ENCODE peak calls at places on chromosome 21, in seven cellular contexts. F, E, O, A, M, S and R are unnamed samples.

GRCh38 chr21:19328954-19329353 is 925.4 kb upstream of the TMPRSS15 start:
- DNase-seq in F (no peak), E (no peak), O (no peak), A (no peak), M (no peak), S (no peak), R (no peak)

GRCh38 chr21:31293986-31294385 is 50.1 kb downstream of the TIAM1 start:
- DNase-seq in F (no peak), E (no peak), O (no peak), A (no peak), M (no peak), S (no peak), R (peak; percentile 96)

GRCh38 chr21:38993561-38993960 is 187.8 kb downstream of the ETS2 start:
- DNase-seq in F (peak; percentile 68), E (peak; percentile 23), O (peak; percentile 94), A (peak; percentile 45), M (no peak), S (no peak), R (peak; percentile 91)

GRCh38 chr21:25176637-25177412 is 430.5 kb downstream of the MRPL39 start:
- DNase-seq in F (no peak), E (no peak), O (no peak), A (no peak), M (no peak), S (no peak), R (no peak)

GRCh38 chr21:15552914-15553491 is 176.8 kb upstream of the USP25 start:
- DNase-seq in F (no peak), E (no peak), O (no peak), A (no peak), M (no peak), S (no peak), R (peak; percentile 63)

GRCh38 chr21:22711636-22712035 is 1713.4 kb downstream of the NCAM2 start:
- DNase-seq in F (no peak), E (no peak), O (no peak), A (no peak), M (no peak), S (no peak), R (peak; percentile 1)

GRCh38 chr21:31363720-31364119 is 19.7 kb upstream of the TIAM1 start:
- DNase-seq in F (no peak), E (no peak), O (no peak), A (no peak), M (no peak), S (no peak), R (peak; percentile 50)

GRCh38 chr21:25818156-25818950 is 83.6 kb downstream of the GABPA start:
- DNase-seq in F (no peak), E (no peak), O (no peak), A (no peak), M (no peak), S (no peak), R (no peak)

GRCh38 chr21:18832950-18833349 is 429.4 kb upstream of the TMPRSS15 start:
- DNase-seq in F (no peak), E (no peak), O (no peak), A (no peak), M (no peak), S (no peak), R (peak; percentile 77)

GRCh38 chr21:39204134-39204533 is 20.9 kb upstream of the PSMG1 start:
- DNase-seq in F (no peak), E (no peak), O (no peak), A (no peak), M (no peak), S (no peak), R (no peak)

GRCh38 chr21:38956006-38956405 is 150.3 kb downstream of the ETS2 start:
- DNase-seq in F (no peak), E (no peak), O (no peak), A (no peak), M (no peak), S (no peak), R (no peak)

GRCh38 chr21:15005391-15005790 is 59.4 kb downstream of the NRIP1 start:
- DNase-seq in F (no peak), E (no peak), O (peak; percentile 24), A (no peak), M (no peak), S (no peak), R (peak; percentile 71)

GRCh38 chr21:15051652-15052554 is 12.9 kb downstream of the NRIP1 start:
- DNase-seq in F (no peak), E (no peak), O (no peak), A (peak; percentile 28), M (no peak), S (no peak), R (peak; percentile 53)

GRCh38 chr21:40014394-40014793 is 147.2 kb downstream of the PCP4 start:
- DNase-seq in F (no peak), E (no peak), O (no peak), A (no peak), M (no peak), S (no peak), R (no peak)

GRCh38 chr21:42760977-42761751 is 107.7 kb downstream of the PDE9A start:
- DNase-seq in F (no peak), E (no peak), O (no peak), A (no peak), M (no peak), S (no peak), R (no peak)

GRCh38 chr21:42423685-42424084 is 20.0 kb downstream of the UBASH3A start:
- DNase-seq in F (no peak), E (no peak), O (no peak), A (no peak), M (no peak), S (no peak), R (no peak)

GRCh38 chr21:31117046-31117916 is 79.0 kb upstream of the KRTAP19-8 start:
- DNase-seq in F (no peak), E (no peak), O (no peak), A (no peak), M (no peak), S (no peak), R (peak; percentile 82)

DNA sequence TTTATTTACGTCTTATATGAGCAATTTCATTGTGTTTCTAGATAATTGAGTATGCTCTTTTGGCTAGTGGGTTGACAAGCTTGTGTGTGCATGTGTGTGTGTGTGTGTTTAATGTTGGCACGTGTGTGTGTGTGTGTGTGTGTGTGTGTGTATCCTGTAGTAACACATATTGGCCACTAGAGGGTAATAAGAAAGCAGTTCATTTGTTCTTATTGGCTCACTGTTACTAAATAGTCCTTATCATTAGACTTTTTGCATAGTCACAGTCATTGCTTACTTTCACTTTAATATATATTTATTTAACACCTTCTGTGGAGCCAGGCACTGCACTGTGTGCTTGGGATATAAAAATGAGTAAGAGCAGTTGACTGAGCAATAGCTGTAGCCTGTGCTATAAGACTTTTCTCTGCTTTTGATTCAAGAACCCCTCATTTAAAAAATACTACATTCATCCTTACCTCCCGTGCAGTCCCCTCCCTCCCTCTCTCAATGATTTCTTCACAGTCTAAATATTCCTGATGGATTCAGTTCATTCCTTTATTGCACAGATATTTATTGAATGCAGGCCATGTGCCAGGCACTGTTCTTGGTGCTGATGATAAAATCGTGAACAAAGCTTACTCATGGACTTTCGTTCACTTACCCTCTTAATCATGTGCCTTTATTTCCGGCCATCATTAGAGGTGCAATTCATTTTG is 96.7 kb downstream of the DYRK1A start:
- DNase-seq in F (peak; percentile 51), E (peak; percentile 13), O (no peak), A (no peak), M (no peak), S (no peak), R (peak; percentile 75)
- H3K4me3 ChIP-seq in F (no peak overlapping the region), E (no peak overlapping the region), O (no peak overlapping the region), A (no peak overlapping the region), M (no peak overlapping the region), S (no peak overlapping the region), R (peak overlapping the region; percentile 16)

DNA sequence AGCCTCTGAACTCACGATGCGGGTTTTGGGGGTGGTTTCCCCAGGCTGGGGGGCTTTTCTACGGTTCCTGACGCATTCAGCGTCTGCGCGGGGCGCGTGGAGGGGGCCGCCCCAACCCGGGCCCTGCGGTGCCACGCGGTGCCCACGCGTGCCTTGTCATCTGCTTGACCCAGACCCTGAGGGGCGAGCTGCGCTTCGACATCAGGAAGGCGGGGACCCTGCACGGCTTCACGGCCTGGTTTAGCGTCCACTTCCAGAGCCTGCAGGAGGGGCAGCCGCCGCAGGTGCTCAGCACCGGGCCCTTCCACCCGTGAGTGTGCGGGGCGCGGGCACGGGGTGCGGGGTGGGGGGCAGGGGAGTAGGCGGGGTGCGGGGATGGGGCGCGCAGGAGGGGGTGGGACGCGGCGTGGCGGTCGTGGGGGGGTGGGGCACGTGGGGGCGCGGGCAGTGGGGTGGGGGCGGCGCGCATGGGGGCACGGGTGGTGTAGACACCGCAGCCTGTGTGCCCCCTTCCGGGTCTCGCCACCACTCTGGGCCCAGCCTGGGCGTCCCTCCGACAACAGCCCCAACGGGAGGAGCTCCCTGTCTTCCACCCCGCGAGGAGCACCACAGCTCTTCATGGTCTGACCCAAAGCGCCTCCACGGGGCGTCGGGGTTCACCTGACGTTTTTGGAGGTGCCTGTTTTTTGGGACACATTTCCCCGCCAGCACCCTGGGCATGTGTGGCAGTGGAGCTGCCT is 26.3 kb downstream of the PRMT2 start:
- DNase-seq in F (no peak), E (no peak), O (no peak), A (no peak), M (no peak), S (no peak), R (no peak)
- H3K4me3 ChIP-seq in F (no peak overlapping the region), E (no peak overlapping the region), O (no peak overlapping the region), A (peak overlapping the region; percentile 19), M (peak overlapping the region; percentile 16), S (peak overlapping the region; percentile 54), R (peak overlapping the region; percentile 39)

GRCh38 chr21:36477001-36477400 is 2.9 kb downstream of the CLDN14 start:
- DNase-seq in F (no peak), E (no peak), O (no peak), A (no peak), M (no peak), S (no peak), R (no peak)

GRCh38 chr21:36478941-36479340 is 981 bp downstream of the CLDN14 start:
- DNase-seq in F (no peak), E (no peak), O (no peak), A (no peak), M (no peak), S (peak; percentile 20), R (no peak)

GRCh38 chr21:36479415-36480402 is at the start of gene CLDN14:
- DNase-seq in F (peak; percentile 51), E (peak; percentile 19), O (peak; percentile 69), A (no peak), M (no peak), S (no peak), R (peak; percentile 44)

GRCh38 chr21:36477559-36477958 is 2.4 kb downstream of the CLDN14 start:
- DNase-seq in F (no peak), E (no peak), O (peak; percentile 44), A (no peak), M (no peak), S (no peak), R (no peak)

DNA sequence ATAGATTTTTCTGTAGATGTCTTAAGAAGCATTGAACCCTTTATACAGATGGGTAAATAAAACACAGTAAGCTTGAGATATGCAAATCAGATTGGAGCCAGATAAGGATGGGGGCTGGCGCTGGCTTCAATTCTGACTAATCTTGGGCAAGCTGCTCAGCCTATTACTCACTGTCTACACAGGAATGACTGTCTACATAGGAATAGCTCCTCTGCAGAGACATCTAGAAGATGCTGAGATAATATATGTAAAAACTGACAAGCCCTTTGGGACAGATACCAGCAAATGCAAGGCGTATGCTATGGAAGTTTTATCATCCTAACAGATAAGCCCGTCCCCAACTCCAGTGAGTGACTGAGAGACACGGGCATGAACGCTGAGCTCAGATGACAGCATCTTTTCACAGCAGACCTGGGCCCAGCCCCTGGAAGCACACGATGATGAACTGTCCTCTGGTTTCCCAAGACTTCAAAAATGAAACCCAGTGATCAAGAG is 1.7 kb downstream of the CLDN14 start:
- DNase-seq in F (no peak), E (no peak), O (no peak), A (no peak), M (no peak), S (no peak), R (peak; percentile 90)
- H3K4me3 ChIP-seq in F (no peak overlapping the region), E (no peak overlapping the region), O (no peak overlapping the region), A (no peak overlapping the region), M (no peak overlapping the region), S (no peak overlapping the region), R (no peak overlapping the region)

GRCh38 chr21:33126569-33126968 is 56.6 kb downstream of the OLIG1 start:
- DNase-seq in F (no peak), E (no peak), O (no peak), A (no peak), M (no peak), S (peak; percentile 38), R (no peak)
- H3K4me3 ChIP-seq in F (no peak overlapping the region), E (no peak overlapping the region), O (no peak overlapping the region), A (no peak overlapping the region), M (no peak overlapping the region), S (peak overlapping the region; percentile 51), R (no peak overlapping the region)